ENCODE peak calls at places on chromosomes 16 and 17, in four cellular contexts. One of them, this sample, is unnamed. For H3K9me3, the result is how much of the 10 kb centered on the place peaks cover.

GRCh38 chr17:37824534-37825485 is 80.0 kb upstream of the HNF1B start:
- DNase-seq in tibial nerve: no peak
- DNase-seq in GM12878: no peak
- DNase-seq in heart right ventricle: no peak
- DNase-seq in this sample: no peak

GRCh38 chr17:78356163-78356713 is 3.6 kb downstream of the SOCS3 start:
- DNase-seq in tibial nerve: no peak
- DNase-seq in GM12878: peak
- DNase-seq in heart right ventricle: peak
- DNase-seq in this sample: peak

GRCh38 chr16:2777231-2777902 is at the start of gene ELOB:
- DNase-seq in tibial nerve: peak
- DNase-seq in GM12878: no peak
- DNase-seq in heart right ventricle: peak
- DNase-seq in this sample: peak

GRCh38 chr17:31527606-31528005 is 136.1 kb downstream of the RAB11FIP4 start:
- DNase-seq in tibial nerve: no peak
- DNase-seq in GM12878: no peak
- DNase-seq in heart right ventricle: no peak
- DNase-seq in this sample: no peak

GRCh38 chr17:1762233-1762905 is 509 bp downstream of the SERPINF1 start:
- DNase-seq in tibial nerve: no peak
- DNase-seq in GM12878: no peak
- DNase-seq in heart right ventricle: peak
- DNase-seq in this sample: no peak

GRCh38 chr16:3597226-3597625 is 14.2 kb downstream of the SLX4 start:
- DNase-seq in tibial nerve: no peak
- DNase-seq in GM12878: no peak
- DNase-seq in heart right ventricle: no peak
- DNase-seq in this sample: no peak

GRCh38 chr16:20023190-20023589 is 50.5 kb downstream of the GPR139 start:
- DNase-seq in tibial nerve: no peak
- DNase-seq in GM12878: no peak
- DNase-seq in heart right ventricle: no peak
- DNase-seq in this sample: no peak

GRCh38 chr16:20004931-20005330 is 68.8 kb downstream of the GPR139 start:
- DNase-seq in tibial nerve: no peak
- DNase-seq in GM12878: no peak
- DNase-seq in heart right ventricle: no peak
- DNase-seq in this sample: no peak

GRCh38 chr16:66170989-66171388 is 195.5 kb upstream of the CDH5 start:
- DNase-seq in tibial nerve: no peak
- DNase-seq in GM12878: no peak
- DNase-seq in heart right ventricle: no peak
- DNase-seq in this sample: no peak

GRCh38 chr17:47624727-47625068 is 25.0 kb upstream of the KPNB1 start:
- DNase-seq in tibial nerve: no peak
- DNase-seq in GM12878: no peak
- DNase-seq in heart right ventricle: no peak
- DNase-seq in this sample: no peak

GRCh38 chr17:77207689-77208216 is 67.0 kb downstream of the SEC14L1 start:
- DNase-seq in tibial nerve: no peak
- DNase-seq in GM12878: no peak
- DNase-seq in heart right ventricle: no peak
- DNase-seq in this sample: no peak
- H3K27ac ChIP-seq in tibial nerve: peak
- H3K27ac ChIP-seq in GM12878: no peak
- H3K27ac ChIP-seq in heart right ventricle: no peak
- H3K27ac ChIP-seq in this sample: no peak

GRCh38 chr17:54009502-54009901 is 186.8 kb downstream of the KIF2B start:
- DNase-seq in tibial nerve: no peak
- DNase-seq in GM12878: no peak
- DNase-seq in heart right ventricle: no peak
- DNase-seq in this sample: no peak

GRCh38 chr17:54013117-54013516 is 190.4 kb downstream of the KIF2B start:
- DNase-seq in tibial nerve: no peak
- DNase-seq in GM12878: no peak
- DNase-seq in heart right ventricle: no peak
- DNase-seq in this sample: no peak

DNA sequence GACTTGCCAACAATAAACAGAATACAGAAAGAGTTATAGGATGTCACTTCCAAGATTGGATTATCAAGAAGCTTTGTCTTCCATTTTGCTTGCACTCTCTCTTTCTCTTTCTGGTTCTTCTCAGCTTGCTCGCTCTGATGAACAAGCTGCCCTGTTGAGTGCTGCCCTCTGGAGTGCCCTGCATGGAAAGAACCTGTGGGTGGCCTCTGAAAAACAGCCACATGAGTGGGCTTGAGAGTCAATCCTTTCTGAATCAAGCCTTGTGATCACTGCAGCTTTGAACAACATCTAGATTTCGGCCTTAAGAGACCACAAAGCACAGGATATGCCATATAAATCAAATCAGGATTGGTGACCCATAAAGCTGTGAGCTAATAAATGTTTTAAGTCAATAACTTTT is 185.1 kb downstream of the KIF2B start:
- DNase-seq in tibial nerve: no peak
- DNase-seq in GM12878: no peak
- DNase-seq in heart right ventricle: no peak
- DNase-seq in this sample: no peak
- H3K9me3 ChIP-seq in tibial nerve: under half
- H3K9me3 ChIP-seq in GM12878: under half
- H3K9me3 ChIP-seq in heart right ventricle: under half
- H3K9me3 ChIP-seq in this sample: under half

DNA sequence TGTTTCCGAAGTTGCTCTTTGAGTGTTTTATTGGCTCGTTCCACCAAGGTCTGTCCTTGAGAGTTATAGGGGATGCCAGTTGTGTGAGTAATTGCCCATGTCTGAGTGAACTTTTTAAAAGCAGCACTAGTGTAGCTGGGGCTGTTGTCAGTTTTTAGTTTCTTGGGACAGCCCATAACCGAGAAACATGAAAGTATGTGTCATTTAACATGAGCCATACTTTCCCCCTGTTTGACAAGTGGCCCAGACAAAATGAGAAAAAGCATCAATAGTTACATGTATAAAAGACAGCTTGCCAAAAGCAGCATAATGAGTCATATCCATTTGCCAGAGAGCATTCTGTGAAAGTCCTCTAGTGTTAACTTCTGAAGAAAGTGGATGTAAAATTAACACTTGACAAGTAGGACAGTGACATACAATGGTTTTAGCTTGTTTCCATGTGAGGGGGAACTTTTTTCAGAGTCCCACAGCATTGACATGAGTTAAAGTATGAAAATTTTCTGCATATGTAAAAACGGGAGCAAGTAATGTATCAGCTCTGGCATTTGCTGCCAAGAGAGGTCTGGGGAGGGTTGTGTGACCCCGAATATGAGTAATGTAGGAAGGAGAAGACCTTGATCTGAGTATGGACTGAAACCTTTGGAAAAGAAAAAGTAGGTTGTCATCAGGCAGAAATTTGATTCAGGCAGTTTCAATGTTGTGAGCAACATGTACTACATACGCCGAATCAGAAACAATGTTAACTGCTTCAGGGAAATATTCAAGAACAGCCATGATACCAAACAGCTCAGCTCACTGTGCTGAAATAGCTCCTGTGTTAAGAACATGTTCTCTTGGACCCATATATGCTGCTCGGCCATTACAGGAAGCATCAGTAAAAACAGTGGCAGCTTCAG is 56.8 kb upstream of the ARL4D start:
- DNase-seq in tibial nerve: no peak
- DNase-seq in GM12878: no peak
- DNase-seq in heart right ventricle: no peak
- DNase-seq in this sample: no peak
- H3K27ac ChIP-seq in tibial nerve: no peak
- H3K27ac ChIP-seq in GM12878: no peak
- H3K27ac ChIP-seq in heart right ventricle: no peak
- H3K27ac ChIP-seq in this sample: no peak

DNA sequence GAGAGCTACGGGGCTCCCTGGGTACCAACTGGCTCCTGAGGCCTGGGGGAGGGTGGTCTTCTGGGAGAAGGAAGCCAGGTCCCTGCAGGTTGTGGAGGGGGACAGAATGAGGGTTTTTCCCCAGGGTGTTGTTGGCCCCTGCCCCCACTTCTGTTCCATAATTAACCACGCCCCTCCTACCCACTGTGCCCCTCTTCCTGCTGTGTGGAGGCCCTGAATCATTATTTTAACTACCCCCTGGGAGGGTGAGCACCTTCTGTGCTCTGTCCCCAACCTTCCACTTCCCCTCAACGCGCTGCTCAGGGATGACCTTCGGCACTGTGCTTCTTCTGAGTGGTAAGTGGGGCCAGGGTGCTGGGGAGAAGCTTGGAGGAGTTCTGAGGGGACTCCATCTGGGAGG is at the start of gene ITGAD:
- DNase-seq in tibial nerve: no peak
- DNase-seq in GM12878: no peak
- DNase-seq in heart right ventricle: no peak
- DNase-seq in this sample: no peak
- H3K9me3 ChIP-seq in tibial nerve: under half
- H3K9me3 ChIP-seq in GM12878: under half
- H3K9me3 ChIP-seq in heart right ventricle: under half
- H3K9me3 ChIP-seq in this sample: under half

GRCh38 chr17:36691606-36692005 is 90.2 kb downstream of the MRM1 start:
- DNase-seq in tibial nerve: no peak
- DNase-seq in GM12878: no peak
- DNase-seq in heart right ventricle: no peak
- DNase-seq in this sample: no peak

GRCh38 chr17:36690190-36690589 is 88.8 kb downstream of the MRM1 start:
- DNase-seq in tibial nerve: no peak
- DNase-seq in GM12878: no peak
- DNase-seq in heart right ventricle: no peak
- DNase-seq in this sample: no peak

GRCh38 chr17:36687736-36688135 is 86.4 kb downstream of the MRM1 start:
- DNase-seq in tibial nerve: no peak
- DNase-seq in GM12878: no peak
- DNase-seq in heart right ventricle: no peak
- DNase-seq in this sample: no peak

GRCh38 chr17:36686123-36686669 is 84.8 kb downstream of the MRM1 start:
- DNase-seq in tibial nerve: no peak
- DNase-seq in GM12878: no peak
- DNase-seq in heart right ventricle: no peak
- DNase-seq in this sample: no peak

DNA sequence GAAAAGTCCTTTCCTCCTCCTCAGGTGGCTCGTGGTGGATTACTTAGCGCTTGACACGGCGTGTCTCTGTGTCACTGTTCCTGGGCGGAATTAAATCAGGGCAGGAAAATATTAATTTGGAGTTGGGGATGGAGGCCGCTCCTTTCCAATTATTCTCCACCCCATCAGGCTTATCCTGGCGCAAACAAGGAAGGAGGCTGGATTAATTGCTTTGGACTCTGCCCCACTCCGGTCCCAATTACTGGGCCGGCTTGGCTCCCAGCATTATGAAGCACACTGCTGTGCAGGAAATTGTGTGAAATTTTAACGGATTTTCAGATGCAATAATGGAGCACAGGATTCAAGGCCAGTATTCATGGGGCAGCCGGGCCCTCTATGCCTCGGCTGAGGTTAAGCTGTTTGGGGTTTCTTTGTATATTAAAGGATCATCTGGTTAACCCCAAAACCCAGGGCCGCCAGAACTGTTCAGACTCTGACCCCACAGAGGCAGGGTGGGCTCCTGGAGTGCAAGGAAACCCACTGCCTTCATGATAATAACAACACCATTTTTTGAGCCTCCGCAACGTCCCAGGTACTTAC is 87.8 kb downstream of the MRM1 start:
- DNase-seq in tibial nerve: no peak
- DNase-seq in GM12878: no peak
- DNase-seq in heart right ventricle: no peak
- DNase-seq in this sample: no peak
- H3K27ac ChIP-seq in tibial nerve: no peak
- H3K27ac ChIP-seq in GM12878: no peak
- H3K27ac ChIP-seq in heart right ventricle: no peak
- H3K27ac ChIP-seq in this sample: no peak

GRCh38 chr16:46496701-46497100 is 124.5 kb downstream of the SHCBP1 start:
- DNase-seq in tibial nerve: no peak
- DNase-seq in GM12878: no peak
- DNase-seq in heart right ventricle: no peak
- DNase-seq in this sample: no peak
- H3K9me3 ChIP-seq in tibial nerve: under half
- H3K9me3 ChIP-seq in GM12878: under half
- H3K9me3 ChIP-seq in heart right ventricle: under half
- H3K9me3 ChIP-seq in this sample: under half

GRCh38 chr16:64470916-64471315 is 650.9 kb downstream of the CDH11 start:
- DNase-seq in tibial nerve: no peak
- DNase-seq in GM12878: no peak
- DNase-seq in heart right ventricle: no peak
- DNase-seq in this sample: no peak
- H3K27ac ChIP-seq in tibial nerve: no peak
- H3K27ac ChIP-seq in GM12878: no peak
- H3K27ac ChIP-seq in heart right ventricle: no peak
- H3K27ac ChIP-seq in this sample: no peak

DNA sequence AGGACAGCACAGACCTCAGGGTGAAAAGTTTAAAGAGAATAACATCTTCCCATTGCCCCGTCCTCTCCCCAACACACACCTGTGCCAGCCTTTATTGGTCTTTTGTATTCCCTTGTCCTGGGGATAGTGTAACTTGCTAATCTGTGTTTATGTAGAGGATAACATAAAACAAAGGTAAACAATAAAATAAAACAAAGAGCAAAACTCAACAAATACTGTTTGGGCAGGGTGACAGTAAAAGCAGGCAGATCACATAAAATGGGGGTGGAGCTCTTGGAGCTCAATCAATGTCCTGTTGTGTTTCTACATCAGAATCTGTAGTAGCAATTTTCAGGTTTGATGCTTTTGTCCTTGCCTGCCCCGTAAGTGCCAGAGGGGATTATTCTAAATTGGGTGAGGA is 1939.7 kb downstream of the TP53TG3F start:
- DNase-seq in tibial nerve: no peak
- DNase-seq in GM12878: no peak
- DNase-seq in heart right ventricle: no peak
- DNase-seq in this sample: no peak
- H3K9me3 ChIP-seq in tibial nerve: under half
- H3K9me3 ChIP-seq in GM12878: under half
- H3K9me3 ChIP-seq in heart right ventricle: under half
- H3K9me3 ChIP-seq in this sample: under half

GRCh38 chr16:81658373-81658772 is 120.7 kb upstream of the PLCG2 start:
- DNase-seq in tibial nerve: no peak
- DNase-seq in GM12878: no peak
- DNase-seq in heart right ventricle: no peak
- DNase-seq in this sample: no peak
- H3K27ac ChIP-seq in tibial nerve: no peak
- H3K27ac ChIP-seq in GM12878: no peak
- H3K27ac ChIP-seq in heart right ventricle: no peak
- H3K27ac ChIP-seq in this sample: no peak

GRCh38 chr17:26792486-26792885 is 501.4 kb upstream of the WSB1 start:
- DNase-seq in tibial nerve: no peak
- DNase-seq in GM12878: peak
- DNase-seq in heart right ventricle: no peak
- DNase-seq in this sample: no peak
- H3K9me3 ChIP-seq in tibial nerve: half or more
- H3K9me3 ChIP-seq in GM12878: under half
- H3K9me3 ChIP-seq in heart right ventricle: under half
- H3K9me3 ChIP-seq in this sample: under half

This sample was measured in naive thymus-derived CD4-positive, alpha-beta T cell.